ENCODE peak calls at places on chromosomes 11 and 22, in nine cellular contexts. One of them, this sample, is unnamed.

GRCh38 chr11:4713241-4713640 is 8.7 kb downstream of the MMP26 start:
- DNase-seq in HS-5: no peak
- DNase-seq in HEK293T: no peak
- DNase-seq in Calu3: no peak
- DNase-seq in endothelial cell: no peak
- DNase-seq in stimulated activated naive CD8-positive, alpha-beta T cell treated with anti-CD3 and anti-CD28 coated beads, Interleukin-15, Interleukin-2, amounts not matched to agents 100 U/mL and 50 U/mL, for 24 hours: no peak
- DNase-seq in HuH-7.5: no peak
- DNase-seq in COR-L47: no peak
- DNase-seq in non-pigmented ciliary epithelial cell: no peak
- DNase-seq in this sample: no peak

GRCh38 chr11:65411681-65412070 is 10.9 kb upstream of the NEAT1 start:
- DNase-seq in HuH-7.5: no peak
- DNase-seq in endothelial cell: no peak
- DNase-seq in COR-L47: no peak
- DNase-seq in HS-5: no peak
- DNase-seq in non-pigmented ciliary epithelial cell: no peak
- DNase-seq in Calu3: no peak
- DNase-seq in HEK293T: no peak
- DNase-seq in stimulated activated naive CD8-positive, alpha-beta T cell treated with anti-CD3 and anti-CD28 coated beads, Interleukin-15, Interleukin-2, amounts not matched to agents 100 U/mL and 50 U/mL, for 24 hours: no peak
- DNase-seq in this sample: no peak

GRCh38 chr22:19811211-19811621 is 43.5 kb downstream of the GNB1L start:
- DNase-seq in HEK293T: no peak
- DNase-seq in HS-5: no peak
- DNase-seq in COR-L47: no peak
- DNase-seq in Calu3: no peak
- DNase-seq in stimulated activated naive CD8-positive, alpha-beta T cell treated with anti-CD3 and anti-CD28 coated beads, Interleukin-15, Interleukin-2, amounts not matched to agents 100 U/mL and 50 U/mL, for 24 hours: no peak
- DNase-seq in HuH-7.5: no peak
- DNase-seq in endothelial cell: no peak
- DNase-seq in non-pigmented ciliary epithelial cell: no peak
- DNase-seq in this sample: no peak

GRCh38 chr11:70076461-70076931 is 1.6 kb upstream of the ANO1 start:
- DNase-seq in HS-5: no peak
- DNase-seq in stimulated activated naive CD8-positive, alpha-beta T cell treated with anti-CD3 and anti-CD28 coated beads, Interleukin-15, Interleukin-2, amounts not matched to agents 100 U/mL and 50 U/mL, for 24 hours: no peak
- DNase-seq in HuH-7.5: no peak
- DNase-seq in non-pigmented ciliary epithelial cell: no peak
- DNase-seq in COR-L47: no peak
- DNase-seq in HEK293T: no peak
- DNase-seq in Calu3: no peak
- DNase-seq in endothelial cell: no peak
- DNase-seq in this sample: no peak

GRCh38 chr22:42957958-42958357 is 57.0 kb downstream of the PACSIN2 start:
- DNase-seq in HS-5: no peak
- DNase-seq in HuH-7.5: no peak
- DNase-seq in endothelial cell: no peak
- DNase-seq in Calu3: no peak
- DNase-seq in non-pigmented ciliary epithelial cell: no peak
- DNase-seq in stimulated activated naive CD8-positive, alpha-beta T cell treated with anti-CD3 and anti-CD28 coated beads, Interleukin-15, Interleukin-2, amounts not matched to agents 100 U/mL and 50 U/mL, for 24 hours: no peak
- DNase-seq in COR-L47: no peak
- DNase-seq in HEK293T: no peak
- DNase-seq in this sample: no peak

GRCh38 chr11:12449961-12450715 is 72.8 kb downstream of the PARVA start:
- DNase-seq in non-pigmented ciliary epithelial cell: no peak
- DNase-seq in COR-L47: no peak
- DNase-seq in HS-5: no peak
- DNase-seq in HEK293T: no peak
- DNase-seq in stimulated activated naive CD8-positive, alpha-beta T cell treated with anti-CD3 and anti-CD28 coated beads, Interleukin-15, Interleukin-2, amounts not matched to agents 100 U/mL and 50 U/mL, for 24 hours: no peak
- DNase-seq in Calu3: no peak
- DNase-seq in HuH-7.5: no peak
- DNase-seq in endothelial cell: no peak
- DNase-seq in this sample: peak

GRCh38 chr11:31369348-31370329 is at the start of the genes DCDC1 and DNAJC24:
- DNase-seq in endothelial cell: peak
- DNase-seq in HS-5: peak
- DNase-seq in non-pigmented ciliary epithelial cell: peak
- DNase-seq in stimulated activated naive CD8-positive, alpha-beta T cell treated with anti-CD3 and anti-CD28 coated beads, Interleukin-15, Interleukin-2, amounts not matched to agents 100 U/mL and 50 U/mL, for 24 hours: peak
- DNase-seq in COR-L47: peak
- DNase-seq in HEK293T: peak
- DNase-seq in Calu3: peak
- DNase-seq in HuH-7.5: peak
- DNase-seq in this sample: peak

GRCh38 chr11:102252339-102252891 is 64.9 kb upstream of the BIRC3 start:
- DNase-seq in Calu3: no peak
- DNase-seq in HS-5: no peak
- DNase-seq in non-pigmented ciliary epithelial cell: no peak
- DNase-seq in stimulated activated naive CD8-positive, alpha-beta T cell treated with anti-CD3 and anti-CD28 coated beads, Interleukin-15, Interleukin-2, amounts not matched to agents 100 U/mL and 50 U/mL, for 24 hours: no peak
- DNase-seq in COR-L47: no peak
- DNase-seq in HuH-7.5: no peak
- DNase-seq in HEK293T: no peak
- DNase-seq in endothelial cell: no peak
- DNase-seq in this sample: no peak

GRCh38 chr22:49360746-49361145 is 466.9 kb downstream of the BRD1 start:
- DNase-seq in Calu3: no peak
- DNase-seq in HS-5: no peak
- DNase-seq in non-pigmented ciliary epithelial cell: no peak
- DNase-seq in endothelial cell: no peak
- DNase-seq in COR-L47: no peak
- DNase-seq in HuH-7.5: no peak
- DNase-seq in HEK293T: no peak
- DNase-seq in stimulated activated naive CD8-positive, alpha-beta T cell treated with anti-CD3 and anti-CD28 coated beads, Interleukin-15, Interleukin-2, amounts not matched to agents 100 U/mL and 50 U/mL, for 24 hours: no peak
- DNase-seq in this sample: no peak

This sample was measured in AG08396.